ENCODE peak calls at places on chromosome 13, in seven cellular contexts. K is A549; X is CD8-positive, alpha-beta memory T cell; Y is left ventricle myocardium inferior; J is heart right ventricle; O is tibial nerve; M is body of pancreas. F is an unnamed sample.

GRCh38 chr13:53121879-53122278 is 93.3 kb downstream of the OLFM4 start:
- DNase-seq in K (no peak), X (no peak), Y (no peak), J (no peak), O (no peak), M (no peak), F (no peak)

GRCh38 chr13:91375119-91375729 is 23.2 kb upstream of the GPC5 start:
- DNase-seq in K (peak; percentile 12), X (no peak), Y (no peak), J (no peak), O (no peak), M (no peak), F (no peak)

GRCh38 chr13:43489168-43489730 is 297.5 kb downstream of the ENOX1 start:
- DNase-seq in K (no peak), X (no peak), Y (peak; percentile 18), J (peak; percentile 16), O (no peak), M (no peak), F (no peak)

GRCh38 chr13:71817335-71817734 is 49.7 kb downstream of the DACH1 start:
- DNase-seq in K (no peak), X (no peak), Y (no peak), J (no peak), O (no peak), M (no peak), F (no peak)

GRCh38 chr13:73715114-73715909 is 418.9 kb downstream of the KLF12 start:
- DNase-seq in K (no peak), X (peak; percentile 49), Y (no peak), J (no peak), O (no peak), M (no peak), F (peak; percentile 47)

GRCh38 chr13:109256866-109257760 is 529.3 kb downstream of the IRS2 start:
- DNase-seq in K (peak; percentile 95), X (no peak), Y (no peak), J (no peak), O (no peak), M (peak; percentile 40), F (no peak)

GRCh38 chr13:113421673-113422270 is 31.5 kb downstream of the ADPRHL1 start:
- DNase-seq in K (no peak), X (no peak), Y (no peak), J (no peak), O (peak; percentile 50), M (no peak), F (no peak)

GRCh38 chr13:55816976-55817601 is 1323.6 kb upstream of the PRR20A start:
- DNase-seq in K (no peak), X (no peak), Y (no peak), J (no peak), O (no peak), M (no peak), F (no peak)

GRCh38 chr13:75881109-75881775 is 245.1 kb downstream of the LMO7 start:
- DNase-seq in K (no peak), X (no peak), Y (no peak), J (no peak), O (no peak), M (no peak), F (no peak)

GRCh38 chr13:75889427-75889826 is 253.3 kb downstream of the LMO7 start:
- DNase-seq in K (no peak), X (no peak), Y (no peak), J (no peak), O (no peak), M (no peak), F (no peak)

GRCh38 chr13:51001335-51001734 is 91.7 kb downstream of the RNASEH2B start:
- DNase-seq in K (no peak), X (no peak), Y (no peak), J (no peak), O (no peak), M (no peak), F (no peak)

GRCh38 chr13:80305737-80306136 is 35.2 kb downstream of the SPRY2 start:
- DNase-seq in K (no peak), X (no peak), Y (no peak), J (no peak), O (no peak), M (no peak), F (no peak)

GRCh38 chr13:68145852-68146251 is 915.7 kb upstream of the PCDH9 start:
- DNase-seq in K (no peak), X (no peak), Y (no peak), J (no peak), O (no peak), M (no peak), F (no peak)

GRCh38 chr13:102580552-102581169 is 16.1 kb upstream of the TPP2 start:
- DNase-seq in K (peak; percentile 65), X (no peak), Y (no peak), J (no peak), O (peak; percentile 72), M (peak; percentile 18), F (no peak)

GRCh38 chr13:23159205-23159586 is 21.6 kb upstream of the SGCG start:
- DNase-seq in K (peak; percentile 42), X (no peak), Y (peak; percentile 33), J (peak; percentile 33), O (peak; percentile 49), M (no peak), F (no peak)

GRCh38 chr13:106182404-106182803 is 353.1 kb downstream of the EFNB2 start:
- DNase-seq in K (peak; percentile 4), X (no peak), Y (no peak), J (no peak), O (no peak), M (no peak), F (no peak)

GRCh38 chr13:38462605-38463004 is 113.0 kb downstream of the UFM1 start:
- DNase-seq in K (no peak), X (no peak), Y (no peak), J (no peak), O (no peak), M (no peak), F (no peak)

GRCh38 chr13:33379597-33379996 is 94.0 kb upstream of the STARD13 start:
- DNase-seq in K (no peak), X (no peak), Y (no peak), J (no peak), O (no peak), M (peak; percentile 61), F (no peak)

GRCh38 chr13:40060318-40061007 is 405.0 kb downstream of the COG6 start:
- DNase-seq in K (no peak), X (no peak), Y (peak; percentile 46), J (peak; percentile 22), O (peak; percentile 49), M (peak; percentile 97), F (no peak)

GRCh38 chr13:33642374-33643065 is 175.4 kb upstream of the RFC3 start:
- DNase-seq in K (peak; percentile 87), X (no peak), Y (peak; percentile 39), J (no peak), O (peak; percentile 70), M (peak; percentile 58), F (no peak)

GRCh38 chr13:46515793-46516192 is 37.2 kb upstream of the LRCH1 start:
- DNase-seq in K (no peak), X (no peak), Y (no peak), J (no peak), O (no peak), M (no peak), F (no peak)

DNA sequence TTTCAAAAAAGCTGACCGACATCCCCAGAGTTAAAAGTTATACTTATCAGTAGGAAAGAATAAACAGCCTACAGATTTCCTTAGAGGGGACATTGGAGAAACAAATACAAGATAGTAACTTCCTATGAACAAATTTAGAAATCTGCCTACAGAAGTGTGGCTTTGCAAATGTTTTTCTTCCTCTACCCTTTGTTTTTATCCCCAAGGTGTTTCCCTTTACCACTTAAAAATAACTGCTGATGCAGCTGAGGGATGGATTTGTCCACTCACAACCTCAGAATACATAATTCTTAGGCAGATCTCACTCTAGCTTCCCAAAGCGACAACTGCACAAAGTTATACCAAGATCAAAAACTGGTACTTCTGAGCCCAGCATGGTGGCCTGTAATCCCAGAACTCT is 20.9 kb downstream of the MED4 start:
- DNase-seq in K (no peak), X (no peak), Y (no peak), J (no peak), O (no peak), M (no peak), F (no peak)
- H3K9me3 ChIP-seq in K (peaks cover 8% of the 10 kb centered on the region), X (no peaks in the 10 kb centered on the region), Y (peaks cover 32% of the 10 kb centered on the region), J (peaks cover 32% of the 10 kb centered on the region), O (no peaks in the 10 kb centered on the region), M (peaks cover 36% of the 10 kb centered on the region), F (no peaks in the 10 kb centered on the region)

GRCh38 chr13:110372676-110373075 is 65.6 kb downstream of the COL4A2 start:
- DNase-seq in K (no peak), X (no peak), Y (no peak), J (no peak), O (no peak), M (no peak), F (no peak)

GRCh38 chr13:110371550-110372465 is 64.7 kb downstream of the COL4A2 start:
- DNase-seq in K (peak; percentile 41), X (no peak), Y (no peak), J (no peak), O (no peak), M (no peak), F (no peak)

GRCh38 chr13:110374644-110375370 is 67.7 kb downstream of the COL4A2 start:
- DNase-seq in K (no peak), X (no peak), Y (no peak), J (no peak), O (no peak), M (no peak), F (no peak)

GRCh38 chr13:110376120-110376519 is 69.0 kb downstream of the COL4A2 start:
- DNase-seq in K (no peak), X (no peak), Y (no peak), J (no peak), O (no peak), M (no peak), F (no peak)

GRCh38 chr13:110373617-110374016 is 66.5 kb downstream of the COL4A2 start:
- DNase-seq in K (no peak), X (no peak), Y (no peak), J (no peak), O (no peak), M (no peak), F (no peak)
- H3K27ac ChIP-seq in K (no peak overlapping the region), X (no peak overlapping the region), Y (peak overlapping the region; percentile 71), J (no peak overlapping the region), O (no peak overlapping the region), M (no peak overlapping the region), F (no peak overlapping the region)

DNA sequence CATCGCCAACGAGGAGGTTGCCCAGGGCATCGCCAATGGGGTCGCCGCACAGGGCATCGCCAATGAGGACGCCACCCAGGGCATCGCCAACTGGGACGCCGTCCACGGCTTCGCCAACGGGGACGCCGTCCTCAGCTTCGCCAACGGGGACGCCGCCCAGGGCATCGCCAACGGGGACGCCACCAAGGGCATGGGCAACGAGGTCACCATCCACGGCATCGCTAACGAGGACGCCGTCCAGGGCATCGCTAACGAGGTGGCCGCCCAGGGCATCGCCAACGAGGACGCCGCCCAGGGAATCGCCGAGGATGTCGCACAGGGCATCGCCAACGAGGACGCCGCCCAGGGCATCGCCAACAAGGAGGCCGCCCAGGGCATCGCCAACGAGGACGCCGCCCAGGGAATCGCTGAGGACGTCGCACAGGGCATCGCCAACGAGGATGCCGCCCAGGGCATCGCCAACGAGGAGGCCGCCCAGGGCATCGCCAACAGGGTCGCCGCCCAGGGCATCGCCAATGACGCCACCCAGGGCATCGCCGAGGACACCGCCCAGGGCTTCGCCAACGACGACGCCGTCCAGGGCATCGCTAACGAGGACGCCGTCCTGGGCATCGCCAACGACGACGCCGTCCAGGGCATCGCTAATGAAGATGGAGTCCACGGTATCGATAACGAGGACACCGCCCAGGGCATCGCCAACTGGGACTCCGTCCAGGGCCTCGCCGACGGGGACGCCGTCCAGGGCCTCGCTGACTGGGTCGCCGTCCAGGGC is 945.7 kb downstream of the TUBA3C start:
- DNase-seq in K (no peak), X (no peak), Y (no peak), J (no peak), O (no peak), M (no peak), F (no peak)
- H3K9me3 ChIP-seq in K (no peaks in the 10 kb centered on the region), X (no peaks in the 10 kb centered on the region), Y (no peaks in the 10 kb centered on the region), J (no peaks in the 10 kb centered on the region), O (no peaks in the 10 kb centered on the region), M (no peaks in the 10 kb centered on the region), F (no peaks in the 10 kb centered on the region)

GRCh38 chr13:77800219-77800618 is 102.7 kb downstream of the SLAIN1 start:
- DNase-seq in K (no peak), X (no peak), Y (no peak), J (no peak), O (no peak), M (no peak), F (no peak)
- H3K27ac ChIP-seq in K (no peak overlapping the region), X (no peak overlapping the region), Y (no peak overlapping the region), J (no peak overlapping the region), O (no peak overlapping the region), M (no peak overlapping the region), F (no peak overlapping the region)